ENCODE peak calls at places on chromosomes 4 and X, in eight cellular contexts. K, P, D, X, S, O, Q and E are unnamed samples.

GRCh38 chr4:3634281-3635089 is 102.3 kb upstream of the LRPAP1 start:
- DNase-seq in P (no peak), O (no peak), K (no peak), D (no peak), S (no peak), X (no peak), Q (no peak), E (no peak)

GRCh38 chr4:36243355-36244256 is 708 bp downstream of the ARAP2 start:
- DNase-seq in Q (no peak), O (no peak), X (peak), P (peak), D (no peak), S (peak), K (peak), E (no peak)

GRCh38 chr4:186765138-186765537 is 41.5 kb upstream of the FAT1 start:
- DNase-seq in Q (no peak), D (no peak), P (peak), X (no peak), K (no peak), S (no peak), O (peak), E (no peak)

GRCh38 chrX:109643687-109644086 is 18.7 kb upstream of the KCNE5 start:
- DNase-seq in Q (no peak), S (no peak), P (no peak), O (no peak), D (no peak), X (no peak), K (no peak), E (no peak)

GRCh38 chrX:153993079-153993478 is 20.5 kb downstream of the TMEM187 start:
- DNase-seq in Q (no peak), X (no peak), S (no peak), K (no peak), D (no peak), P (no peak), O (no peak), E (no peak)

GRCh38 chr4:113476800-113477199 is 284.7 kb downstream of the CAMK2D start:
- DNase-seq in P (no peak), D (peak), Q (no peak), S (no peak), X (no peak), K (no peak), O (no peak), E (no peak)

GRCh38 chr4:147843162-147843561 is 111.3 kb downstream of the ARHGAP10 start:
- DNase-seq in O (no peak), S (no peak), K (no peak), P (no peak), D (peak), X (no peak), Q (no peak), E (no peak)

GRCh38 chr4:24033626-24034025 is 143.8 kb upstream of the PPARGC1A start:
- DNase-seq in X (no peak), D (no peak), P (no peak), Q (no peak), S (no peak), K (no peak), O (no peak), E (no peak)

GRCh38 chr4:40856836-40857362 is 107.1 kb downstream of the NSUN7 start:
- DNase-seq in D (peak), Q (no peak), P (peak), S (peak), K (peak), X (peak), O (no peak), E (peak)

GRCh38 chrX:34381241-34381640 is 249.1 kb upstream of the FAM47A start:
- DNase-seq in D (no peak), P (peak), S (no peak), K (no peak), O (no peak), Q (no peak), X (no peak), E (no peak)

GRCh38 chr4:46993075-46994006 is at the start of gene GABRA4:
- DNase-seq in X (no peak), K (no peak), Q (no peak), P (no peak), S (no peak), D (no peak), O (peak), E (no peak)

GRCh38 chrX:153334654-153335295 is 822 bp downstream of the ZNF275 start:
- DNase-seq in S (no peak), D (no peak), X (no peak), P (no peak), Q (no peak), O (no peak), K (no peak), E (no peak)

GRCh38 chrX:81120936-81121351 is 80.8 kb downstream of the HMGN5 start:
- DNase-seq in D (peak), X (no peak), P (peak), S (peak), Q (peak), K (peak), O (peak), E (peak)

GRCh38 chr4:7647932-7648812 is 213.4 kb upstream of the PSAPL1 start:
- DNase-seq in Q (no peak), X (no peak), D (peak), S (no peak), O (no peak), K (no peak), P (peak), E (peak)

GRCh38 chr4:140777894-140778293 is 21.7 kb upstream of the TBC1D9 start:
- DNase-seq in S (no peak), K (no peak), O (no peak), D (no peak), Q (no peak), X (no peak), P (no peak), E (no peak)

GRCh38 chrX:103309860-103310591 is 764 bp downstream of the BEX2 start:
- DNase-seq in O (no peak), K (no peak), Q (no peak), X (no peak), S (peak), P (no peak), D (no peak), E (no peak)

GRCh38 chrX:80246273-80246672 is 174.0 kb upstream of the TENT5D start:
- DNase-seq in Q (no peak), O (peak), X (no peak), D (no peak), S (peak), P (peak), K (no peak), E (no peak)

GRCh38 chr4:79408063-79408462 is at the start of gene GK2:
- DNase-seq in Q (no peak), P (no peak), D (no peak), S (no peak), K (no peak), X (no peak), O (no peak), E (no peak)

GRCh38 chrX:38225093-38225492 is 4.4 kb upstream of the SRPX start:
- DNase-seq in P (no peak), Q (no peak), O (no peak), D (no peak), S (no peak), X (no peak), K (no peak), E (no peak)

GRCh38 chrX:24424948-24425347 is 40.1 kb upstream of the PDK3 start:
- DNase-seq in D (peak), Q (no peak), K (peak), S (no peak), P (peak), X (no peak), O (no peak), E (peak)

GRCh38 chrX:119784747-119785446 is 6.5 kb downstream of the RPL39 start:
- DNase-seq in P (peak), O (no peak), X (peak), Q (no peak), S (peak), K (no peak), D (peak), E (peak)

GRCh38 chr4:10456270-10457254 is 664 bp downstream of the ZNF518B start:
- DNase-seq in S (peak), K (peak), Q (peak), X (peak), P (peak), O (peak), D (peak), E (peak)

GRCh38 chr4:157270552-157270951 is 50.0 kb downstream of the GRIA2 start:
- DNase-seq in Q (no peak), P (no peak), K (no peak), D (no peak), X (no peak), S (no peak), O (no peak), E (no peak)

GRCh38 chr4:186651624-186652023 is 72.0 kb downstream of the FAT1 start:
- DNase-seq in O (peak), K (peak), X (no peak), P (peak), D (peak), S (no peak), Q (no peak), E (peak)

GRCh38 chr4:1770245-1770644 is 22.8 kb upstream of the FGFR3 start:
- DNase-seq in D (no peak), P (no peak), O (no peak), K (no peak), X (no peak), Q (no peak), S (no peak), E (no peak)

GRCh38 chrX:153336128-153336894 is 2.4 kb downstream of the ZNF275 start:
- DNase-seq in K (no peak), O (no peak), X (no peak), P (no peak), Q (no peak), S (no peak), D (no peak), E (no peak)